ENCODE peak calls at places on chromosomes 12 and 14, in eight cellular contexts. One of them, this sample, is unnamed.

GRCh38 chr14:23481992-23482813 is 12.7 kb downstream of the NGDN start:
- DNase-seq in lung: no peak
- DNase-seq in body of pancreas: no peak
- DNase-seq in stomach: no peak
- DNase-seq in DND-41: no peak
- DNase-seq in tibial artery: no peak
- DNase-seq in prostate gland: no peak
- DNase-seq in heart right ventricle: no peak
- DNase-seq in this sample: no peak

GRCh38 chr12:57165741-57166140 is 18.3 kb upstream of the LRP1-AS start:
- DNase-seq in lung: no peak
- DNase-seq in body of pancreas: no peak
- DNase-seq in stomach: no peak
- DNase-seq in DND-41: no peak
- DNase-seq in tibial artery: no peak
- DNase-seq in prostate gland: no peak
- DNase-seq in heart right ventricle: no peak
- DNase-seq in this sample: no peak

GRCh38 chr14:94754391-94754942 is 15.4 kb downstream of the GSC start:
- DNase-seq in lung: no peak
- DNase-seq in body of pancreas: no peak
- DNase-seq in stomach: no peak
- DNase-seq in DND-41: no peak
- DNase-seq in tibial artery: no peak
- DNase-seq in prostate gland: no peak
- DNase-seq in heart right ventricle: no peak
- DNase-seq in this sample: no peak

GRCh38 chr12:54166543-54167499 is 22.0 kb downstream of the SMUG1 start:
- DNase-seq in lung: no peak
- DNase-seq in body of pancreas: no peak
- DNase-seq in stomach: no peak
- DNase-seq in DND-41: no peak
- DNase-seq in tibial artery: no peak
- DNase-seq in prostate gland: no peak
- DNase-seq in heart right ventricle: no peak
- DNase-seq in this sample: no peak

GRCh38 chr12:84201976-84202375 is 710.6 kb downstream of the SLC6A15 start:
- DNase-seq in lung: no peak
- DNase-seq in body of pancreas: no peak
- DNase-seq in stomach: no peak
- DNase-seq in DND-41: no peak
- DNase-seq in tibial artery: no peak
- DNase-seq in prostate gland: no peak
- DNase-seq in heart right ventricle: no peak
- DNase-seq in this sample: peak; percentile 2

GRCh38 chr12:6374028-6374780 is 1.2 kb downstream of the SCNN1A start:
- DNase-seq in lung: no peak
- DNase-seq in body of pancreas: no peak
- DNase-seq in stomach: no peak
- DNase-seq in DND-41: no peak
- DNase-seq in tibial artery: peak; percentile 18
- DNase-seq in prostate gland: no peak
- DNase-seq in heart right ventricle: no peak
- DNase-seq in this sample: no peak

GRCh38 chr14:64217747-64218146 is 76.4 kb downstream of the ESR2 start:
- DNase-seq in lung: no peak
- DNase-seq in body of pancreas: no peak
- DNase-seq in stomach: no peak
- DNase-seq in DND-41: no peak
- DNase-seq in tibial artery: no peak
- DNase-seq in prostate gland: no peak
- DNase-seq in heart right ventricle: no peak
- DNase-seq in this sample: no peak

GRCh38 chr12:65643595-65644386 is 180.5 kb upstream of the HMGA2 start:
- DNase-seq in lung: no peak
- DNase-seq in body of pancreas: no peak
- DNase-seq in stomach: no peak
- DNase-seq in DND-41: no peak
- DNase-seq in tibial artery: no peak
- DNase-seq in prostate gland: no peak
- DNase-seq in heart right ventricle: no peak
- DNase-seq in this sample: peak; percentile 65

GRCh38 chr14:32584079-32584478 is 255.0 kb downstream of the AKAP6 start:
- DNase-seq in lung: no peak
- DNase-seq in body of pancreas: no peak
- DNase-seq in stomach: no peak
- DNase-seq in DND-41: no peak
- DNase-seq in tibial artery: no peak
- DNase-seq in prostate gland: no peak
- DNase-seq in heart right ventricle: no peak
- DNase-seq in this sample: no peak

GRCh38 chr12:3160081-3160480 is 82.9 kb downstream of the TSPAN9 start:
- DNase-seq in lung: no peak
- DNase-seq in body of pancreas: no peak
- DNase-seq in stomach: no peak
- DNase-seq in DND-41: no peak
- DNase-seq in tibial artery: no peak
- DNase-seq in prostate gland: no peak
- DNase-seq in heart right ventricle: no peak
- DNase-seq in this sample: no peak

GRCh38 chr14:39030209-39030608 is 72.8 kb downstream of the SEC23A start:
- DNase-seq in lung: no peak
- DNase-seq in body of pancreas: no peak
- DNase-seq in stomach: no peak
- DNase-seq in DND-41: no peak
- DNase-seq in tibial artery: no peak
- DNase-seq in prostate gland: no peak
- DNase-seq in heart right ventricle: no peak
- DNase-seq in this sample: no peak

GRCh38 chr14:99938896-99939295 is 126.3 kb upstream of the EVL start:
- DNase-seq in lung: no peak
- DNase-seq in body of pancreas: no peak
- DNase-seq in stomach: no peak
- DNase-seq in DND-41: no peak
- DNase-seq in tibial artery: no peak
- DNase-seq in prostate gland: no peak
- DNase-seq in heart right ventricle: no peak
- DNase-seq in this sample: no peak

GRCh38 chr14:57822081-57822480 is 43.8 kb downstream of the SLC35F4 start:
- DNase-seq in lung: no peak
- DNase-seq in body of pancreas: no peak
- DNase-seq in stomach: no peak
- DNase-seq in DND-41: no peak
- DNase-seq in tibial artery: no peak
- DNase-seq in prostate gland: no peak
- DNase-seq in heart right ventricle: no peak
- DNase-seq in this sample: no peak

GRCh38 chr12:9344540-9344939 is 136.3 kb upstream of the PZP start:
- DNase-seq in lung: no peak
- DNase-seq in body of pancreas: no peak
- DNase-seq in stomach: no peak
- DNase-seq in DND-41: no peak
- DNase-seq in tibial artery: no peak
- DNase-seq in prostate gland: no peak
- DNase-seq in heart right ventricle: no peak
- DNase-seq in this sample: no peak

GRCh38 chr12:19153396-19153795 is 23.9 kb downstream of the PLEKHA5 start:
- DNase-seq in lung: no peak
- DNase-seq in body of pancreas: no peak
- DNase-seq in stomach: no peak
- DNase-seq in DND-41: no peak
- DNase-seq in tibial artery: no peak
- DNase-seq in prostate gland: no peak
- DNase-seq in heart right ventricle: no peak
- DNase-seq in this sample: no peak

GRCh38 chr12:19155981-19156734 is 26.6 kb downstream of the PLEKHA5 start:
- DNase-seq in lung: no peak
- DNase-seq in body of pancreas: no peak
- DNase-seq in stomach: no peak
- DNase-seq in DND-41: no peak
- DNase-seq in tibial artery: no peak
- DNase-seq in prostate gland: no peak
- DNase-seq in heart right ventricle: no peak
- DNase-seq in this sample: no peak

GRCh38 chr12:19151298-19151697 is 21.8 kb downstream of the PLEKHA5 start:
- DNase-seq in lung: no peak
- DNase-seq in body of pancreas: no peak
- DNase-seq in stomach: no peak
- DNase-seq in DND-41: no peak
- DNase-seq in tibial artery: no peak
- DNase-seq in prostate gland: no peak
- DNase-seq in heart right ventricle: no peak
- DNase-seq in this sample: no peak

GRCh38 chr12:19158909-19159308 is 29.4 kb downstream of the PLEKHA5 start:
- DNase-seq in lung: no peak
- DNase-seq in body of pancreas: no peak
- DNase-seq in stomach: no peak
- DNase-seq in DND-41: no peak
- DNase-seq in tibial artery: no peak
- DNase-seq in prostate gland: no peak
- DNase-seq in heart right ventricle: no peak
- DNase-seq in this sample: no peak

DNA sequence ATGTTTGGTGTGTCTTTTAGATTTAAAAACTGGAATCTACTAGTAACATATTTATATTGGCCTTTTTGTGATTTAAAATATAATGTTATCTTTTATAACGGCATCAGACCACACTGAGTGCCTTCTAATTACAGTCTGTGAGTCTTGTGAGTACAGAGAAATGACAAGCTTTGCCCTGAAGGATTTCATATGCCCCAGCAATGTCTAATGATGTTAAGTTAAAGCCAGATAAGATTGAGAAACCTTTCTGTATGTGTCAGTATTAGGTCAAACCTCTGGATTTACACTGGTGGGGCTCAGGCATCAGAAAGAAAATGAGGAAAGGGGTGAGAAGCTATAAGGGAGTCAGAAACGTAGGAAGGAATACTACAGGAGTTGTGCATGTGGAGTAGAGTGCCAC is 25.2 kb downstream of the PLEKHA5 start:
- DNase-seq in lung: no peak
- DNase-seq in body of pancreas: no peak
- DNase-seq in stomach: no peak
- DNase-seq in DND-41: no peak
- DNase-seq in tibial artery: no peak
- DNase-seq in prostate gland: no peak
- DNase-seq in heart right ventricle: no peak
- DNase-seq in this sample: no peak
- H3K27ac ChIP-seq in lung: peak overlapping the region; percentile 89
- H3K27ac ChIP-seq in body of pancreas: no peak overlapping the region
- H3K27ac ChIP-seq in stomach: no peak overlapping the region
- H3K27ac ChIP-seq in DND-41: no peak overlapping the region
- H3K27ac ChIP-seq in tibial artery: no peak overlapping the region
- H3K27ac ChIP-seq in prostate gland: no peak overlapping the region
- H3K27ac ChIP-seq in heart right ventricle: peak overlapping the region; percentile 87
- H3K27ac ChIP-seq in this sample: no peak overlapping the region

DNA sequence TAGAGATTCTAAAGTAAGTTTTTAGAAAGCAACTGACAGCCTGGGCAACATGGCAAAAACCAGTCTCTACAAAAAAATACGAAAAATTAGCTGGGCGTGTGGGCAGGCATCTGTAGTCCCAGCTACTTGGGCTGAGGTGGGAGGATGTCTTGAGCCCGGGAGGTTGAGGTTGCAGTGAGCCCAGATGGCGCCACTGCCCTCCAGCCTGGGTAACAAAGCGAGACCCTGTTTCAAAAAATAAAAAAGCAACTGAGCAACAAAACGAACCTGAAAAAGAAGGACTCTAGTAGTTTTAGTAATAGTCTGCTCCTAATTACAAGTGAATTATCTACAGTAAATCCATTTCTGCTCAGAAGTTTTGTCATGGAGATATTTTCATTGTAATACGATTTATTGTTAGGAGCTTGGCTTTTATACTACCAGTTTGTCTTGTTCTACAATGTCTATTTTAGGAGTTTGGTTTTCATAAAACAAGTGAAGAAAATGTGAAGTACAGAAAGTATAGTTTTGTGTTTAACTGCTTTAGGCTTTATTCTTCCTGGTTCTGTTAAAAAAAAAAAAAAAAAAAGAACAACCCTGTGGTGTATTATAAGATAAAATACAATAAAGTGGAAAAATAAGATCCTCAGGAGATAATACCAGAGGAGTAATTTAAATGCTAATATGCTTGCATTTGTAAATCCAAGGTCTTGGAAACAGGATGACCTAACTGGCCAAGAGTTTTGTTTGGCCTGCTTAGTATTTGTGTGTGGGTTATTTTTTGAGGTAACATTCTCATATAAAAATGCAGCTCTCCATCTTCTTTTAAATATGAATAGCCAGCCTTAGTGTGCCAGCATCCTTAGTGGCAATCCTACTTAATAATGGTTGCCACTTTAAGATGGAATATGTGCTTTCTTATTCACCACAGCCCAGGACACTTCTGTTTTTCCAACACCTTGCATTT is 2.8 kb downstream of the TMX1 start:
- DNase-seq in lung: no peak
- DNase-seq in body of pancreas: no peak
- DNase-seq in stomach: no peak
- DNase-seq in DND-41: peak; percentile 46
- DNase-seq in tibial artery: no peak
- DNase-seq in prostate gland: no peak
- DNase-seq in heart right ventricle: no peak
- DNase-seq in this sample: no peak
- TF ChIP-seq CTCF in lung: no peak
- TF ChIP-seq CTCF in body of pancreas: no peak
- TF ChIP-seq CTCF in stomach: no peak
- TF ChIP-seq CTCF in DND-41: peak; percentile 39
- TF ChIP-seq CTCF in tibial artery: no peak
- TF ChIP-seq CTCF in prostate gland: no peak
- TF ChIP-seq CTCF in heart right ventricle: no peak
- TF ChIP-seq CTCF in this sample: peak; percentile 17

DNA sequence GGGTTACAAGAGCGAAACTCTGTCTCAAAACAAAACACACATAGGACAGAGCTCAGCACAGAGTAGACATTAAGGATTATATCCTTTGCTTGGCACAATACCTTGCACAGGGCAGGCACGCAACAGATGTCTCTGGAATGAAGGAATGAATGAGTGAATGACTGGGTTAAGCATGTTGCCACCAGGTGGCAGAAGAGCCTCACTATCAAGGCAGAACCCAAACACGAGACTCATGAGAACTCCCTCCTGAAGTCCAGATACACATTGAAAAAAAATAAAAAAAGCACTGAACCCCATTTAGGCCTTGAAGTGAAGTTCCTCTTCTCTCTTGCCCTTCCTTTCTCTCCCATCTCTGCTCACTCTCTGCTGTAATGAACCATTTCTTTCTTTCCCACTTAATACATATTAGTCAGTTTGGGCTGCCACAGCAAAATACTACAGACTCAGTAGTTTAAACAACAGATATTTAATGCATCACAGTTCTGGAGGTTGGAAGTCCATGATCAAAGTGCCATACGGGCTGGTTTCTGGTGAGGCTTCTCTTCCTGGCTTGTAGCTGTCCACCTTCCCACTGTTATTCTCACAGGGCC is 26.6 kb upstream of the LTA4H start:
- DNase-seq in lung: peak; percentile 74
- DNase-seq in body of pancreas: peak; percentile 85
- DNase-seq in stomach: peak; percentile 82
- DNase-seq in DND-41: peak; percentile 75
- DNase-seq in tibial artery: peak; percentile 77
- DNase-seq in prostate gland: peak; percentile 71
- DNase-seq in heart right ventricle: peak; percentile 37
- DNase-seq in this sample: peak; percentile 84
- H3K4me3 ChIP-seq in lung: no peak overlapping the region
- H3K4me3 ChIP-seq in body of pancreas: no peak overlapping the region
- H3K4me3 ChIP-seq in stomach: no peak overlapping the region
- H3K4me3 ChIP-seq in DND-41: no peak overlapping the region
- H3K4me3 ChIP-seq in tibial artery: no peak overlapping the region
- H3K4me3 ChIP-seq in prostate gland: no peak overlapping the region
- H3K4me3 ChIP-seq in heart right ventricle: no peak overlapping the region
- H3K4me3 ChIP-seq in this sample: no peak overlapping the region

GRCh38 chr14:103517626-103518415 is 4.8 kb downstream of the CKB start:
- DNase-seq in lung: no peak
- DNase-seq in body of pancreas: peak; percentile 44
- DNase-seq in stomach: peak; percentile 64
- DNase-seq in DND-41: no peak
- DNase-seq in tibial artery: no peak
- DNase-seq in prostate gland: no peak
- DNase-seq in heart right ventricle: no peak
- DNase-seq in this sample: no peak
- H3K27ac ChIP-seq in lung: no peak overlapping the region
- H3K27ac ChIP-seq in body of pancreas: peak overlapping the region; percentile 7
- H3K27ac ChIP-seq in stomach: peak overlapping the region; percentile 53
- H3K27ac ChIP-seq in DND-41: no peak overlapping the region
- H3K27ac ChIP-seq in tibial artery: peak overlapping the region; percentile 84
- H3K27ac ChIP-seq in prostate gland: peak overlapping the region; percentile 92
- H3K27ac ChIP-seq in heart right ventricle: peak overlapping the region; percentile 58
- H3K27ac ChIP-seq in this sample: no peak overlapping the region